ENCODE peak calls at places on chromosomes 11 and 22, in four cellular contexts. H is heart right ventricle; I is germinal center; G is activated CD4-positive, alpha-beta T cell treated with anti-CD3 and anti-CD28 coated beads for 48 hours. N is an unnamed sample.

GRCh38 chr11:74923125-74923524 is 25.8 kb downstream of the XRRA1 start:
- DNase-seq in G (no peak), I (no peak), H (no peak), N (no peak)

GRCh38 chr22:36528336-36528735 is 630 bp downstream of the EIF3D start:
- DNase-seq in G (peak), I (no peak), H (no peak), N (no peak)

GRCh38 chr22:24775769-24776492 is 1.4 kb upstream of the PIWIL3 start:
- DNase-seq in H (no peak), I (no peak), G (no peak), N (no peak)

GRCh38 chr11:29527391-29527936 is 489.4 kb downstream of the KCNA4 start:
- DNase-seq in G (no peak), H (no peak), I (no peak), N (no peak)

GRCh38 chr11:34356918-34357645 is 728 bp downstream of the ABTB2 start:
- DNase-seq in G (peak), H (peak), I (peak), N (peak)

GRCh38 chr22:49961601-49962011 is 1.0 kb downstream of the PIM3 start:
- DNase-seq in I (no peak), H (peak), G (no peak), N (peak)

GRCh38 chr11:8577791-8578581 is 16.0 kb downstream of the STK33 start:
- DNase-seq in G (no peak), I (no peak), H (no peak), N (no peak)

GRCh38 chr11:33520103-33520502 is 180.5 kb downstream of the C11orf91 start:
- DNase-seq in G (no peak), I (no peak), H (no peak), N (no peak)

GRCh38 chr22:43100223-43100622 is 10.3 kb upstream of the BIK start:
- DNase-seq in G (no peak), H (no peak), I (no peak), N (no peak)

GRCh38 chr11:121664144-121664543 is 211.4 kb upstream of the SORL1-AS1 start:
- DNase-seq in I (no peak), H (no peak), G (no peak), N (no peak)

GRCh38 chr11:23903044-23903704 is 593.7 kb upstream of the LUZP2 start:
- DNase-seq in H (no peak), I (no peak), G (no peak), N (no peak)

GRCh38 chr11:95465887-95466286 is 234.9 kb upstream of the SESN3 start:
- DNase-seq in I (no peak), G (no peak), H (no peak), N (no peak)

GRCh38 chr11:122556605-122557004 is 98.9 kb upstream of the UBASH3B start:
- DNase-seq in G (peak), H (peak), I (no peak), N (no peak)

GRCh38 chr11:124938206-124938765 is 2.4 kb upstream of the HEPACAM start:
- DNase-seq in H (no peak), I (no peak), G (no peak), N (no peak)

GRCh38 chr11:45894555-45895247 is 9.2 kb downstream of the MAPK8IP1 start:
- DNase-seq in I (no peak), G (no peak), H (no peak), N (no peak)

GRCh38 chr11:65291613-65292012 is 23.1 kb upstream of the CDC42EP2 start:
- DNase-seq in H (no peak), I (no peak), G (no peak), N (no peak)

GRCh38 chr22:47423861-47424820 is 661.7 kb downstream of the TBC1D22A start:
- DNase-seq in I (no peak), G (no peak), H (no peak), N (no peak)

GRCh38 chr11:75474878-75475766 is 42.1 kb upstream of the KLHL35 start:
- DNase-seq in H (peak), I (peak), G (peak), N (peak)

GRCh38 chr11:103202048-103202651 is 92.9 kb downstream of the DYNC2H1 start:
- DNase-seq in G (no peak), H (no peak), I (no peak), N (no peak)

GRCh38 chr22:44025171-44026065 is 1.3 kb downstream of the PARVB start:
- DNase-seq in H (peak), I (peak), G (no peak), N (no peak)

GRCh38 chr11:125457814-125458343 is 38.2 kb downstream of the FEZ1 start:
- DNase-seq in I (no peak), G (no peak), H (peak), N (no peak)

GRCh38 chr11:61392991-61393595 is 706 bp downstream of the TMEM216 start:
- DNase-seq in G (no peak), H (no peak), I (peak), N (no peak)

GRCh38 chr11:82989628-82990404 is 81.9 kb downstream of the RAB30 start:
- DNase-seq in I (no peak), G (no peak), H (no peak), N (no peak)

GRCh38 chr11:95503047-95503446 is 272.0 kb upstream of the SESN3 start:
- DNase-seq in I (no peak), H (no peak), G (no peak), N (no peak)

GRCh38 chr22:41508770-41509170 is 35.5 kb downstream of the POLR3H start:
- DNase-seq in H (peak), G (no peak), I (no peak), N (no peak)

GRCh38 chr11:2796091-2796490 is 89.5 kb downstream of the CDKN1C start:
- DNase-seq in I (no peak), H (peak), G (no peak), N (no peak)

GRCh38 chr11:22337571-22338464 is at the start of gene SLC17A6:
- DNase-seq in H (no peak), I (no peak), G (peak), N (no peak)

GRCh38 chr11:118705796-118706545 is 26.5 kb upstream of the TREH start:
- DNase-seq in G (no peak), I (no peak), H (no peak), N (no peak)

GRCh38 chr22:21567456-21568206 is at the start of gene UBE2L3:
- DNase-seq in G (peak), I (peak), H (peak), N (peak)

GRCh38 chr11:64801591-64802369 is 1.2 kb downstream of the MAP4K2 start:
- DNase-seq in H (no peak), G (no peak), I (peak), N (no peak)

GRCh38 chr11:74675761-74676160 is 55.5 kb downstream of the CHRDL2 start:
- DNase-seq in I (no peak), H (no peak), G (no peak), N (no peak)

GRCh38 chr11:118689852-118690552 is 10.6 kb upstream of the TREH start:
- DNase-seq in H (peak), I (peak), G (peak), N (peak)

GRCh38 chr11:31702966-31703365 is 108.2 kb downstream of the PAX6 start:
- DNase-seq in I (no peak), G (no peak), H (no peak), N (no peak)

GRCh38 chr11:110455718-110456117 is 26.0 kb downstream of the FDX1 start:
- DNase-seq in I (no peak), G (no peak), H (no peak), N (no peak)

GRCh38 chr22:44347098-44347497 is 34.3 kb upstream of the SHISAL1 start:
- DNase-seq in H (no peak), G (no peak), I (no peak), N (no peak)

N was measured in activated T-helper 1 cell treated with anti-CD3 and anti-CD28 coated beads, Interleukin-2, amount 50 U/mL, for 16 hours.